ENCODE peak calls at places on chromosomes 1 and 21, in seven cellular contexts. C is vagina, R is IMR-90, T is testis, M is right lobe of liver, H is ovary, L is NB4. J is an unnamed sample.

GRCh38 chr1:181083842-181084605 is 4.5 kb upstream of the IER5 start:
- DNase-seq in C (no peak), R (no peak), T (peak; percentile 66), M (peak; percentile 63), H (no peak), L (peak; percentile 87), J (peak; percentile 69)

GRCh38 chr1:115454835-115455511 is 116.9 kb upstream of the NGF start:
- DNase-seq in C (no peak), R (peak; percentile 81), T (peak; percentile 26), M (no peak), H (peak; percentile 58), L (no peak), J (peak; percentile 47)

GRCh38 chr1:244371294-244372141 is 80.2 kb downstream of the ADSS2 start:
- DNase-seq in C (no peak), R (no peak), T (no peak), M (no peak), H (no peak), L (no peak), J (no peak)

GRCh38 chr1:191152776-191153175 is 675.1 kb upstream of the BRINP3 start:
- DNase-seq in C (no peak), R (no peak), T (no peak), M (no peak), H (no peak), L (peak; percentile 5), J (no peak)

GRCh38 chr21:34693192-34693810 is 24.5 kb downstream of the CLIC6 start:
- DNase-seq in C (no peak), R (peak; percentile 74), T (peak; percentile 68), M (no peak), H (no peak), L (peak; percentile 71), J (no peak)

GRCh38 chr21:41499920-41500319 is 8.0 kb downstream of the TMPRSS2 start:
- DNase-seq in C (no peak), R (no peak), T (no peak), M (peak; percentile 81), H (no peak), L (no peak), J (no peak)

GRCh38 chr1:110463695-110464094 is 12.7 kb downstream of the PROK1 start:
- DNase-seq in C (no peak), R (peak; percentile 75), T (no peak), M (no peak), H (no peak), L (no peak), J (no peak)

GRCh38 chr1:239247299-239247698 is 139.1 kb upstream of the CHRM3 start:
- DNase-seq in C (no peak), R (no peak), T (no peak), M (no peak), H (no peak), L (no peak), J (no peak)

GRCh38 chr1:143691400-143691891 is 280.3 kb downstream of the FAM72C start:
- DNase-seq in C (no peak), R (peak; percentile 39), T (no peak), M (no peak), H (no peak), L (no peak), J (no peak)

GRCh38 chr1:177847843-177848242 is 122.0 kb downstream of the SEC16B start:
- DNase-seq in C (no peak), R (peak; percentile 91), T (no peak), M (no peak), H (no peak), L (no peak), J (no peak)

GRCh38 chr1:20321573-20321972 is 30.9 kb downstream of the VWA5B1 start:
- DNase-seq in C (no peak), R (no peak), T (peak; percentile 66), M (no peak), H (no peak), L (no peak), J (no peak)

GRCh38 chr1:197868751-197869501 is 33.5 kb upstream of the C1orf53 start:
- DNase-seq in C (no peak), R (peak; percentile 70), T (peak; percentile 41), M (no peak), H (no peak), L (peak; percentile 74), J (no peak)

DNA sequence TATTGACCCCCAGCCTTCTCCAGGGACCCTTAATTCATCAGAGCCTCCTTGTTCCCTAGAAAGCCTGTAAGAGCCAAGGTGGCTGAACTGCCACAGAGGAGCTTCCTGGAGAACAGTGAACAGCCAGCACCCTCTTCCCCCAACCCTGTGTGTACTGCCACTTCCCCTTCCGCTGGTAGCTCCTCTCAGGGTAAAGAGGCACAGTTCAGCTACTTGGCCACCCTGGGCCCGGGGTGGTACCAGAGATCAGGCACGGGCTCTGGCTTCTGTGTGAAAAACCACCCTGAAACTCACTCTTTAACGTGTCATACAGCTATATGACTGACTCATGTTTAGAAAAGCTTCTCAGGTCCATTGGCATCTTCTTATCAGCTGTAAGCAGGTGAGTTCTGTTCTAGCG is 22.3 kb downstream of the ARMH1 start:
- DNase-seq in C (no peak), R (no peak), T (no peak), M (no peak), H (no peak), L (peak; percentile 39), J (no peak)
- TF ChIP-seq POLR2A in C (no peak), R (no peak), T (no peak), M (no peak), H (no peak), L (no peak), J (no peak)

GRCh38 chr1:50959303-50959912 is 659 bp downstream of the FAF1 start:
- DNase-seq in C (no peak), R (peak; percentile 37), T (peak; percentile 58), M (no peak), H (peak; percentile 60), L (peak; percentile 47), J (no peak)

GRCh38 chr1:50964863-50965262 is 4.8 kb upstream of the FAF1 start:
- DNase-seq in C (no peak), R (no peak), T (no peak), M (no peak), H (no peak), L (no peak), J (no peak)

GRCh38 chr1:50955116-50955515 is 5.0 kb downstream of the FAF1 start:
- DNase-seq in C (no peak), R (no peak), T (no peak), M (no peak), H (no peak), L (no peak), J (no peak)

DNA sequence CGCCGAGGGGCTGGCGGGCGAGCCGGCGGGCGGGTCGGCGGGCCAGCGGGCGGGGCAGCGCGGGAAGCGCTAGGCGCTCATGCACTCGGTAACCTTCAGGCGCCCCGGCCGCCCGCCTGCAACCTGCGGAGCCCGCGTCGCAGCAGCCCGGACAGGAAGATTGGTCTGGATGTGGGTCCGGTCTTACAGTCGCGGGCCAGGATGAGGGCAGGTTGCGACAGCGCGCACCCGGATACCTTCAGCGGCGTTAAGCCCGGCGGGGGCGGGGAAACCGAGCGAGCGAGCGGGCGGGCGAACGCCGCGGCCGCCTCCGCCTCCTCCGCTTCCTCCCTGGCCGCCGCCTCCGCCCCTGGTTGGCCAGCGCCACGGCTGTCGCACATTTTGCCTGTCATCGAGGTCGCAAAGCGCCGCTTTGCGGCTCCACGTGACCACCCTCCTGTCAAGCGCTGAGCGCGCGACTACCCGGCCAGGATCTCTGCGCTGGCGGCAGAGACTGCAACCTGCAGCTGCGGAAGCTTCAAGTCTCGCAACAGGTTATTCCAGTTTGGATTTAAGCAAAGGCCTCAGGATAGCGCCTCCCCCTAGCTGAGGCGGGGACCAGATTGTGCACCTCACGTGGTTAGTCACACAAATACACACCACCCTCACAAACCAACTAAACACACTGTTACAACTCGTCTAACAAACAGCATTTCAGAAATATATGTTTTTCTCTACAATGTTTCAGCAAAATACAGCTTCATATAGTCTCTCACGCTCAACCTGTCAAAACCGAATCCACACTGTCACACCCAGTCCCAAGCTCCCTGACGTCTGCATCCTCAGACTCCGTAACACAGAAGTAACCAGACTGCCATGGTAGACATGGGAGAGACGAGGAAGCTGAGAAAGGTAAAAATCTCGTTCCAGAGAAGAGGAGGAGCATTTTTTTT is at the start of gene FAF1:
- DNase-seq in C (peak; percentile 97), R (peak; percentile 95), T (peak; percentile 96), M (peak; percentile 98), H (peak; percentile 96), L (peak; percentile 98), J (peak; percentile 94)
- TF ChIP-seq POLR2A in C (no peak), R (peak; percentile 59), T (no peak), M (peak; percentile 96), H (peak; percentile 69), L (peak; percentile 89), J (peak; percentile 84)

GRCh38 chr1:5428391-5428790 is 563.8 kb downstream of the NPHP4 start:
- DNase-seq in C (no peak), R (no peak), T (peak; percentile 26), M (no peak), H (no peak), L (no peak), J (no peak)
- TF ChIP-seq POLR2A in C (no peak), R (no peak), T (no peak), M (no peak), H (no peak), L (no peak), J (no peak)

GRCh38 chr1:2412773-2413494 is 570 bp upstream of the PEX10 start:
- DNase-seq in C (no peak), R (peak; percentile 31), T (no peak), M (no peak), H (no peak), L (peak; percentile 50), J (peak; percentile 54)
- TF ChIP-seq POLR2A in C (no peak), R (no peak), T (no peak), M (peak; percentile 62), H (no peak), L (peak; percentile 73), J (no peak)